ENCODE peak calls at places on chromosomes 5 and 9, in ten cellular contexts. T is aorta; W is activated CD4-positive, alpha-beta T cell treated with anti-CD3 and anti-CD28 coated beads, Interleukin-2, amount 50 U/mL, for 24 hours; M is amniotic epithelial cell; F is AG09319; Q is foreskin fibroblast; A is GM13977; I is fibroblast of pulmonary artery; H is Caki2; N is stimulated activated CD8-positive, alpha-beta memory T cell treated with anti-CD3 and anti-CD28 coated beads, Interleukin-15, amount 100 ng/mL, for 48 hours. X is an unnamed sample.

GRCh38 chr9:77211561-77211960 is 34.2 kb downstream of the VPS13A start:
- DNase-seq in N (no peak), Q (no peak), H (no peak), I (no peak), A (no peak), T (no peak), F (no peak), W (no peak), M (no peak), X (no peak)

GRCh38 chr5:72465601-72466563 is 41.3 kb downstream of the ZNF366 start:
- DNase-seq in W (no peak), Q (peak), I (no peak), M (peak), F (no peak), H (no peak), T (no peak), N (no peak), A (peak), X (no peak)

GRCh38 chr9:5630038-5630507 is 1.2 kb downstream of the RIC1 start:
- DNase-seq in A (peak), I (peak), T (no peak), H (peak), M (peak), F (no peak), W (no peak), N (no peak), Q (peak), X (peak)

GRCh38 chr5:74409166-74409706 is 231.3 kb downstream of the ENC1 start:
- DNase-seq in M (no peak), N (no peak), T (no peak), F (no peak), A (no peak), H (no peak), W (no peak), Q (no peak), I (no peak), X (no peak)

GRCh38 chr5:148796931-148797330 is 29.5 kb upstream of the ADRB2 start:
- DNase-seq in T (no peak), M (no peak), N (no peak), A (no peak), H (no peak), I (no peak), Q (peak), W (no peak), F (no peak), X (no peak)

GRCh38 chr9:34988218-34989055 is 1.1 kb upstream of the DNAJB5 start:
- DNase-seq in Q (peak), T (peak), F (no peak), H (no peak), M (no peak), N (no peak), I (no peak), W (no peak), A (no peak), X (no peak)

GRCh38 chr9:95901506-95901905 is 26.0 kb downstream of the ERCC6L2 start:
- DNase-seq in Q (no peak), N (no peak), W (no peak), F (no peak), A (no peak), H (no peak), I (no peak), M (no peak), T (no peak), X (no peak)

GRCh38 chr5:14753292-14753691 is 88.8 kb downstream of the OTULIN start:
- DNase-seq in W (no peak), M (peak), T (no peak), Q (no peak), I (peak), N (no peak), F (no peak), A (no peak), H (no peak), X (no peak)

GRCh38 chr5:133675376-133676154 is 63.2 kb upstream of the FSTL4 start:
- DNase-seq in A (no peak), H (no peak), F (no peak), W (no peak), N (no peak), M (no peak), T (peak), Q (no peak), I (no peak), X (no peak)

GRCh38 chr5:119037496-119038215 is 33.2 kb upstream of the DMXL1 start:
- DNase-seq in I (peak), H (no peak), W (no peak), T (no peak), N (no peak), M (peak), A (no peak), F (no peak), Q (no peak), X (no peak)

GRCh38 chr9:125472926-125473701 is 211.5 kb downstream of the GAPVD1 start:
- DNase-seq in F (peak), A (no peak), W (no peak), M (peak), H (peak), N (no peak), T (no peak), I (peak), Q (peak), X (peak)

GRCh38 chr5:94613583-94613982 is 4.8 kb downstream of the KIAA0825 start:
- DNase-seq in N (no peak), W (no peak), F (no peak), I (peak), H (no peak), M (peak), T (no peak), A (no peak), Q (peak), X (peak)

GRCh38 chr9:928363-929042 is 48.0 kb upstream of the DMRT3 start:
- DNase-seq in Q (no peak), A (peak), I (peak), M (no peak), W (no peak), N (no peak), T (no peak), F (no peak), H (peak), X (no peak)

GRCh38 chr5:40603378-40603777 is 76.3 kb upstream of the PTGER4 start:
- DNase-seq in N (no peak), F (no peak), M (no peak), W (no peak), H (peak), Q (peak), I (no peak), T (no peak), A (no peak), X (no peak)

GRCh38 chr5:83375049-83375710 is 96.4 kb upstream of the VCAN start:
- DNase-seq in W (no peak), A (no peak), T (no peak), M (no peak), F (no peak), H (no peak), N (no peak), I (peak), Q (peak), X (peak)

X was measured in cardiac fibroblast.